ENCODE peak calls at places on chromosomes 11 and 22, in eight cellular contexts. B, X, O, C, U, E, J and K are unnamed samples.

GRCh38 chr11:105226062-105226461 is 86.5 kb upstream of the CARD18 start:
- DNase-seq in B (no peak), J (no peak), O (no peak), C (no peak), E (no peak), U (no peak), X (no peak), K (no peak)

GRCh38 chr22:29343313-29343805 is 27.9 kb upstream of the RASL10A start:
- DNase-seq in E (peak), O (no peak), C (peak), X (peak), B (no peak), J (no peak), U (peak), K (no peak)

GRCh38 chr11:31780078-31780971 is 30.8 kb downstream of the PAX6 start:
- DNase-seq in U (no peak), E (no peak), O (no peak), C (no peak), B (no peak), X (no peak), J (no peak), K (no peak)

GRCh38 chr11:64007629-64008282 is 21.5 kb downstream of the OTUB1 start:
- DNase-seq in O (no peak), E (no peak), B (no peak), U (no peak), C (peak), J (no peak), X (peak), K (no peak)

GRCh38 chr11:66126808-66127555 is 56.9 kb downstream of the PACS1 start:
- DNase-seq in C (peak), B (peak), X (peak), O (no peak), J (peak), E (no peak), U (no peak), K (peak)

GRCh38 chr11:133476570-133477262 is 55.6 kb downstream of the OPCML start:
- DNase-seq in U (no peak), B (no peak), J (no peak), X (no peak), E (no peak), C (no peak), O (no peak), K (no peak)

GRCh38 chr11:119218141-119218878 is 12.2 kb downstream of the CBL start:
- DNase-seq in X (peak), U (peak), B (no peak), O (peak), E (no peak), C (no peak), J (peak), K (no peak)

GRCh38 chr22:32858121-32858703 is 56.7 kb downstream of the TIMP3 start:
- DNase-seq in C (no peak), X (no peak), E (no peak), B (no peak), O (no peak), U (no peak), J (no peak), K (no peak)

GRCh38 chr11:29093416-29093815 is 923.4 kb downstream of the KCNA4 start:
- DNase-seq in E (no peak), J (peak), O (peak), C (no peak), U (peak), B (no peak), X (peak), K (no peak)

GRCh38 chr11:130144721-130145327 is 14.8 kb upstream of the ST14 start:
- DNase-seq in C (no peak), X (no peak), E (peak), J (no peak), B (no peak), U (no peak), O (no peak), K (no peak)

GRCh38 chr22:23053051-23053707 is 17.1 kb upstream of the GNAZ start:
- DNase-seq in O (no peak), X (no peak), E (no peak), J (no peak), U (no peak), C (no peak), B (no peak), K (no peak)

GRCh38 chr11:65524747-65525658 is at the start of gene SCYL1:
- DNase-seq in E (peak), C (peak), U (no peak), O (no peak), X (peak), J (peak), B (peak), K (peak)

GRCh38 chr22:47073101-47073500 is 310.7 kb downstream of the TBC1D22A start:
- DNase-seq in E (no peak), U (no peak), J (no peak), O (no peak), C (no peak), B (no peak), X (no peak), K (no peak)

GRCh38 chr11:126790550-126790981 is 210.0 kb downstream of the KIRREL3 start:
- DNase-seq in U (peak), X (peak), B (no peak), J (peak), E (no peak), O (peak), C (no peak), K (no peak)

GRCh38 chr11:128502736-128503135 is 84.6 kb downstream of the ETS1 start:
- DNase-seq in U (no peak), O (no peak), J (no peak), B (no peak), C (peak), X (peak), E (no peak), K (no peak)

GRCh38 chr22:49724030-49724892 is 103.4 kb downstream of the BRD1 start:
- DNase-seq in O (no peak), X (no peak), U (no peak), E (no peak), C (no peak), J (no peak), B (no peak), K (peak)

GRCh38 chr22:41217553-41218157 is 12.5 kb downstream of the L3MBTL2 start:
- DNase-seq in U (peak), X (peak), J (peak), O (no peak), C (peak), B (no peak), E (peak), K (no peak)

GRCh38 chr22:33504941-33505647 is 415.2 kb downstream of the LARGE1 start:
- DNase-seq in O (no peak), J (no peak), U (no peak), B (no peak), E (no peak), X (no peak), C (no peak), K (no peak)